ENCODE peak calls at places on chromosomes 6 and 20, in nine cellular contexts. One of them, this sample, is unnamed.
A peak's percentile ranks its signal among the peaks of the same experiment; 100 is the strongest.

GRCh38 chr6:308768-309167 is 16.5 kb downstream of the DUSP22 start:
- DNase-seq in naive B cell: no peak
- DNase-seq in stimulated activated CD8-positive, alpha-beta memory T cell treated with anti-CD3 and anti-CD28 coated beads, Interleukin-15, amount 100 ng/mL, for 1 hour: no peak
- DNase-seq in Right ventricle myocardium superior: peak; percentile 36
- DNase-seq in pancreas: no peak
- DNase-seq in GM03348: no peak
- DNase-seq in non-pigmented ciliary epithelial cell: no peak
- DNase-seq in lung microvascular endothelial cell: no peak
- DNase-seq in GM20000: no peak
- DNase-seq in this sample: no peak

GRCh38 chr6:106446287-106446885 is 85.9 kb downstream of the CRYBG1 start:
- DNase-seq in naive B cell: peak; percentile 18
- DNase-seq in stimulated activated CD8-positive, alpha-beta memory T cell treated with anti-CD3 and anti-CD28 coated beads, Interleukin-15, amount 100 ng/mL, for 1 hour: no peak
- DNase-seq in Right ventricle myocardium superior: no peak
- DNase-seq in pancreas: no peak
- DNase-seq in GM03348: no peak
- DNase-seq in non-pigmented ciliary epithelial cell: no peak
- DNase-seq in lung microvascular endothelial cell: peak; percentile 25
- DNase-seq in GM20000: peak; percentile 27
- DNase-seq in this sample: peak; percentile 5

GRCh38 chr20:43022568-43022967 is 167.1 kb downstream of the PTPRT start:
- DNase-seq in naive B cell: no peak
- DNase-seq in stimulated activated CD8-positive, alpha-beta memory T cell treated with anti-CD3 and anti-CD28 coated beads, Interleukin-15, amount 100 ng/mL, for 1 hour: no peak
- DNase-seq in Right ventricle myocardium superior: no peak
- DNase-seq in pancreas: no peak
- DNase-seq in GM03348: no peak
- DNase-seq in non-pigmented ciliary epithelial cell: no peak
- DNase-seq in lung microvascular endothelial cell: no peak
- DNase-seq in GM20000: no peak
- DNase-seq in this sample: no peak

GRCh38 chr6:5996701-5997419 is 9.9 kb downstream of the NRN1 start:
- DNase-seq in naive B cell: peak; percentile 11
- DNase-seq in stimulated activated CD8-positive, alpha-beta memory T cell treated with anti-CD3 and anti-CD28 coated beads, Interleukin-15, amount 100 ng/mL, for 1 hour: no peak
- DNase-seq in Right ventricle myocardium superior: peak; percentile 63
- DNase-seq in pancreas: no peak
- DNase-seq in GM03348: peak; percentile 77
- DNase-seq in non-pigmented ciliary epithelial cell: no peak
- DNase-seq in lung microvascular endothelial cell: peak; percentile 61
- DNase-seq in GM20000: peak; percentile 29
- DNase-seq in this sample: no peak

GRCh38 chr6:163688971-163689370 is 274.5 kb downstream of the QKI start:
- DNase-seq in naive B cell: no peak
- DNase-seq in stimulated activated CD8-positive, alpha-beta memory T cell treated with anti-CD3 and anti-CD28 coated beads, Interleukin-15, amount 100 ng/mL, for 1 hour: no peak
- DNase-seq in Right ventricle myocardium superior: no peak
- DNase-seq in pancreas: no peak
- DNase-seq in GM03348: no peak
- DNase-seq in non-pigmented ciliary epithelial cell: no peak
- DNase-seq in lung microvascular endothelial cell: no peak
- DNase-seq in GM20000: no peak
- DNase-seq in this sample: no peak

GRCh38 chr6:120077489-120077888 is 727.9 kb upstream of the MAN1A1 start:
- DNase-seq in naive B cell: no peak
- DNase-seq in stimulated activated CD8-positive, alpha-beta memory T cell treated with anti-CD3 and anti-CD28 coated beads, Interleukin-15, amount 100 ng/mL, for 1 hour: no peak
- DNase-seq in Right ventricle myocardium superior: no peak
- DNase-seq in pancreas: no peak
- DNase-seq in GM03348: peak; percentile 7
- DNase-seq in non-pigmented ciliary epithelial cell: no peak
- DNase-seq in lung microvascular endothelial cell: no peak
- DNase-seq in GM20000: no peak
- DNase-seq in this sample: no peak

GRCh38 chr6:39090036-39090435 is 24.9 kb downstream of the SAYSD1 start:
- DNase-seq in naive B cell: no peak
- DNase-seq in stimulated activated CD8-positive, alpha-beta memory T cell treated with anti-CD3 and anti-CD28 coated beads, Interleukin-15, amount 100 ng/mL, for 1 hour: no peak
- DNase-seq in Right ventricle myocardium superior: no peak
- DNase-seq in pancreas: no peak
- DNase-seq in GM03348: no peak
- DNase-seq in non-pigmented ciliary epithelial cell: no peak
- DNase-seq in lung microvascular endothelial cell: no peak
- DNase-seq in GM20000: no peak
- DNase-seq in this sample: no peak

GRCh38 chr20:37430778-37431460 is 85.0 kb downstream of the SRC start:
- DNase-seq in naive B cell: no peak
- DNase-seq in stimulated activated CD8-positive, alpha-beta memory T cell treated with anti-CD3 and anti-CD28 coated beads, Interleukin-15, amount 100 ng/mL, for 1 hour: no peak
- DNase-seq in Right ventricle myocardium superior: no peak
- DNase-seq in pancreas: no peak
- DNase-seq in GM03348: no peak
- DNase-seq in non-pigmented ciliary epithelial cell: no peak
- DNase-seq in lung microvascular endothelial cell: no peak
- DNase-seq in GM20000: no peak
- DNase-seq in this sample: no peak

GRCh38 chr6:134816780-134817179 is 133.1 kb downstream of the ALDH8A1 start:
- DNase-seq in naive B cell: no peak
- DNase-seq in stimulated activated CD8-positive, alpha-beta memory T cell treated with anti-CD3 and anti-CD28 coated beads, Interleukin-15, amount 100 ng/mL, for 1 hour: no peak
- DNase-seq in Right ventricle myocardium superior: no peak
- DNase-seq in pancreas: no peak
- DNase-seq in GM03348: no peak
- DNase-seq in non-pigmented ciliary epithelial cell: no peak
- DNase-seq in lung microvascular endothelial cell: peak; percentile 70
- DNase-seq in GM20000: no peak
- DNase-seq in this sample: no peak

GRCh38 chr6:76162811-76163210 is 90.3 kb upstream of the IMPG1 start:
- DNase-seq in naive B cell: no peak
- DNase-seq in stimulated activated CD8-positive, alpha-beta memory T cell treated with anti-CD3 and anti-CD28 coated beads, Interleukin-15, amount 100 ng/mL, for 1 hour: no peak
- DNase-seq in Right ventricle myocardium superior: no peak
- DNase-seq in pancreas: no peak
- DNase-seq in GM03348: no peak
- DNase-seq in non-pigmented ciliary epithelial cell: no peak
- DNase-seq in lung microvascular endothelial cell: no peak
- DNase-seq in GM20000: no peak
- DNase-seq in this sample: no peak

GRCh38 chr6:1379026-1379809 is 10.2 kb upstream of the FOXF2 start:
- DNase-seq in naive B cell: no peak
- DNase-seq in stimulated activated CD8-positive, alpha-beta memory T cell treated with anti-CD3 and anti-CD28 coated beads, Interleukin-15, amount 100 ng/mL, for 1 hour: no peak
- DNase-seq in Right ventricle myocardium superior: no peak
- DNase-seq in pancreas: no peak
- DNase-seq in GM03348: no peak
- DNase-seq in non-pigmented ciliary epithelial cell: no peak
- DNase-seq in lung microvascular endothelial cell: no peak
- DNase-seq in GM20000: peak; percentile 58
- DNase-seq in this sample: no peak

GRCh38 chr6:43823879-43824740 is 54.1 kb downstream of the VEGFA start:
- DNase-seq in naive B cell: no peak
- DNase-seq in stimulated activated CD8-positive, alpha-beta memory T cell treated with anti-CD3 and anti-CD28 coated beads, Interleukin-15, amount 100 ng/mL, for 1 hour: no peak
- DNase-seq in Right ventricle myocardium superior: no peak
- DNase-seq in pancreas: peak; percentile 88
- DNase-seq in GM03348: no peak
- DNase-seq in non-pigmented ciliary epithelial cell: no peak
- DNase-seq in lung microvascular endothelial cell: no peak
- DNase-seq in GM20000: peak; percentile 23
- DNase-seq in this sample: no peak

GRCh38 chr6:111417181-111417585 is 65.8 kb downstream of the REV3L start:
- DNase-seq in naive B cell: no peak
- DNase-seq in stimulated activated CD8-positive, alpha-beta memory T cell treated with anti-CD3 and anti-CD28 coated beads, Interleukin-15, amount 100 ng/mL, for 1 hour: no peak
- DNase-seq in Right ventricle myocardium superior: no peak
- DNase-seq in pancreas: no peak
- DNase-seq in GM03348: peak; percentile 25
- DNase-seq in non-pigmented ciliary epithelial cell: no peak
- DNase-seq in lung microvascular endothelial cell: peak; percentile 83
- DNase-seq in GM20000: no peak
- DNase-seq in this sample: peak; percentile 76

GRCh38 chr6:6534399-6534798 is 54.1 kb upstream of the LY86 start:
- DNase-seq in naive B cell: no peak
- DNase-seq in stimulated activated CD8-positive, alpha-beta memory T cell treated with anti-CD3 and anti-CD28 coated beads, Interleukin-15, amount 100 ng/mL, for 1 hour: no peak
- DNase-seq in Right ventricle myocardium superior: no peak
- DNase-seq in pancreas: no peak
- DNase-seq in GM03348: no peak
- DNase-seq in non-pigmented ciliary epithelial cell: no peak
- DNase-seq in lung microvascular endothelial cell: no peak
- DNase-seq in GM20000: no peak
- DNase-seq in this sample: no peak

GRCh38 chr20:12090920-12091319 is 173.2 kb downstream of the BTBD3 start:
- DNase-seq in naive B cell: no peak
- DNase-seq in stimulated activated CD8-positive, alpha-beta memory T cell treated with anti-CD3 and anti-CD28 coated beads, Interleukin-15, amount 100 ng/mL, for 1 hour: no peak
- DNase-seq in Right ventricle myocardium superior: no peak
- DNase-seq in pancreas: no peak
- DNase-seq in GM03348: no peak
- DNase-seq in non-pigmented ciliary epithelial cell: no peak
- DNase-seq in lung microvascular endothelial cell: no peak
- DNase-seq in GM20000: no peak
- DNase-seq in this sample: no peak

GRCh38 chr20:24698706-24699206 is 229.3 kb downstream of the SYNDIG1 start:
- DNase-seq in naive B cell: no peak
- DNase-seq in stimulated activated CD8-positive, alpha-beta memory T cell treated with anti-CD3 and anti-CD28 coated beads, Interleukin-15, amount 100 ng/mL, for 1 hour: no peak
- DNase-seq in Right ventricle myocardium superior: no peak
- DNase-seq in pancreas: no peak
- DNase-seq in GM03348: no peak
- DNase-seq in non-pigmented ciliary epithelial cell: no peak
- DNase-seq in lung microvascular endothelial cell: no peak
- DNase-seq in GM20000: no peak
- DNase-seq in this sample: no peak

GRCh38 chr6:24321538-24322162 is 36.2 kb downstream of the DCDC2 start:
- DNase-seq in naive B cell: no peak
- DNase-seq in stimulated activated CD8-positive, alpha-beta memory T cell treated with anti-CD3 and anti-CD28 coated beads, Interleukin-15, amount 100 ng/mL, for 1 hour: no peak
- DNase-seq in Right ventricle myocardium superior: no peak
- DNase-seq in pancreas: no peak
- DNase-seq in GM03348: no peak
- DNase-seq in non-pigmented ciliary epithelial cell: peak; percentile 37
- DNase-seq in lung microvascular endothelial cell: no peak
- DNase-seq in GM20000: no peak
- DNase-seq in this sample: no peak

GRCh38 chr6:158095031-158095430 is 73.0 kb downstream of the SERAC1 start:
- DNase-seq in naive B cell: no peak
- DNase-seq in stimulated activated CD8-positive, alpha-beta memory T cell treated with anti-CD3 and anti-CD28 coated beads, Interleukin-15, amount 100 ng/mL, for 1 hour: no peak
- DNase-seq in Right ventricle myocardium superior: no peak
- DNase-seq in pancreas: no peak
- DNase-seq in GM03348: no peak
- DNase-seq in non-pigmented ciliary epithelial cell: no peak
- DNase-seq in lung microvascular endothelial cell: no peak
- DNase-seq in GM20000: no peak
- DNase-seq in this sample: no peak

GRCh38 chr6:123570813-123571684 is 65.7 kb downstream of the TRDN start:
- DNase-seq in naive B cell: no peak
- DNase-seq in stimulated activated CD8-positive, alpha-beta memory T cell treated with anti-CD3 and anti-CD28 coated beads, Interleukin-15, amount 100 ng/mL, for 1 hour: no peak
- DNase-seq in Right ventricle myocardium superior: no peak
- DNase-seq in pancreas: no peak
- DNase-seq in GM03348: no peak
- DNase-seq in non-pigmented ciliary epithelial cell: no peak
- DNase-seq in lung microvascular endothelial cell: no peak
- DNase-seq in GM20000: no peak
- DNase-seq in this sample: no peak

GRCh38 chr6:54860739-54861138 is 14.2 kb downstream of the FAM83B start:
- DNase-seq in naive B cell: no peak
- DNase-seq in stimulated activated CD8-positive, alpha-beta memory T cell treated with anti-CD3 and anti-CD28 coated beads, Interleukin-15, amount 100 ng/mL, for 1 hour: no peak
- DNase-seq in Right ventricle myocardium superior: no peak
- DNase-seq in pancreas: no peak
- DNase-seq in GM03348: no peak
- DNase-seq in non-pigmented ciliary epithelial cell: peak; percentile 53
- DNase-seq in lung microvascular endothelial cell: no peak
- DNase-seq in GM20000: no peak
- DNase-seq in this sample: no peak

GRCh38 chr20:12882832-12883506 is 125.8 kb upstream of the SPTLC3 start:
- DNase-seq in naive B cell: no peak
- DNase-seq in stimulated activated CD8-positive, alpha-beta memory T cell treated with anti-CD3 and anti-CD28 coated beads, Interleukin-15, amount 100 ng/mL, for 1 hour: no peak
- DNase-seq in Right ventricle myocardium superior: no peak
- DNase-seq in pancreas: no peak
- DNase-seq in GM03348: peak; percentile 3
- DNase-seq in non-pigmented ciliary epithelial cell: peak; percentile 70
- DNase-seq in lung microvascular endothelial cell: no peak
- DNase-seq in GM20000: no peak
- DNase-seq in this sample: no peak

GRCh38 chr6:82959385-82959941 is 106.2 kb downstream of the UBE3D start:
- DNase-seq in naive B cell: no peak
- DNase-seq in stimulated activated CD8-positive, alpha-beta memory T cell treated with anti-CD3 and anti-CD28 coated beads, Interleukin-15, amount 100 ng/mL, for 1 hour: no peak
- DNase-seq in Right ventricle myocardium superior: no peak
- DNase-seq in pancreas: no peak
- DNase-seq in GM03348: peak; percentile 55
- DNase-seq in non-pigmented ciliary epithelial cell: no peak
- DNase-seq in lung microvascular endothelial cell: no peak
- DNase-seq in GM20000: no peak
- DNase-seq in this sample: no peak

GRCh38 chr6:4563877-4564276 is 212.3 kb upstream of the CDYL start:
- DNase-seq in naive B cell: no peak
- DNase-seq in stimulated activated CD8-positive, alpha-beta memory T cell treated with anti-CD3 and anti-CD28 coated beads, Interleukin-15, amount 100 ng/mL, for 1 hour: no peak
- DNase-seq in Right ventricle myocardium superior: no peak
- DNase-seq in pancreas: no peak
- DNase-seq in GM03348: no peak
- DNase-seq in non-pigmented ciliary epithelial cell: no peak
- DNase-seq in lung microvascular endothelial cell: no peak
- DNase-seq in GM20000: no peak
- DNase-seq in this sample: no peak

GRCh38 chr6:38262609-38263008 is 377.1 kb downstream of the BTBD9 start:
- DNase-seq in naive B cell: no peak
- DNase-seq in stimulated activated CD8-positive, alpha-beta memory T cell treated with anti-CD3 and anti-CD28 coated beads, Interleukin-15, amount 100 ng/mL, for 1 hour: no peak
- DNase-seq in Right ventricle myocardium superior: no peak
- DNase-seq in pancreas: no peak
- DNase-seq in GM03348: peak; percentile 44
- DNase-seq in non-pigmented ciliary epithelial cell: peak; percentile 61
- DNase-seq in lung microvascular endothelial cell: no peak
- DNase-seq in GM20000: no peak
- DNase-seq in this sample: no peak

GRCh38 chr20:64083380-64084208 is 604 bp downstream of the LKAAEAR1 start:
- DNase-seq in naive B cell: peak; percentile 66
- DNase-seq in stimulated activated CD8-positive, alpha-beta memory T cell treated with anti-CD3 and anti-CD28 coated beads, Interleukin-15, amount 100 ng/mL, for 1 hour: no peak
- DNase-seq in Right ventricle myocardium superior: peak; percentile 90
- DNase-seq in pancreas: peak; percentile 63
- DNase-seq in GM03348: peak; percentile 92
- DNase-seq in non-pigmented ciliary epithelial cell: no peak
- DNase-seq in lung microvascular endothelial cell: peak; percentile 89
- DNase-seq in GM20000: peak; percentile 88
- DNase-seq in this sample: peak; percentile 38

GRCh38 chr6:26240157-26240980 is 124.6 kb upstream of the BTN3A2 start:
- DNase-seq in naive B cell: peak; percentile 71
- DNase-seq in stimulated activated CD8-positive, alpha-beta memory T cell treated with anti-CD3 and anti-CD28 coated beads, Interleukin-15, amount 100 ng/mL, for 1 hour: no peak
- DNase-seq in Right ventricle myocardium superior: peak; percentile 42
- DNase-seq in pancreas: no peak
- DNase-seq in GM03348: peak; percentile 75
- DNase-seq in non-pigmented ciliary epithelial cell: no peak
- DNase-seq in lung microvascular endothelial cell: peak; percentile 42
- DNase-seq in GM20000: peak; percentile 60
- DNase-seq in this sample: no peak

GRCh38 chr20:14956026-14956425 is 618.6 kb upstream of the FLRT3 start:
- DNase-seq in naive B cell: no peak
- DNase-seq in stimulated activated CD8-positive, alpha-beta memory T cell treated with anti-CD3 and anti-CD28 coated beads, Interleukin-15, amount 100 ng/mL, for 1 hour: no peak
- DNase-seq in Right ventricle myocardium superior: no peak
- DNase-seq in pancreas: no peak
- DNase-seq in GM03348: no peak
- DNase-seq in non-pigmented ciliary epithelial cell: no peak
- DNase-seq in lung microvascular endothelial cell: no peak
- DNase-seq in GM20000: no peak
- DNase-seq in this sample: no peak

GRCh38 chr20:31675828-31676533 is 38.3 kb downstream of the COX4I2 start:
- DNase-seq in naive B cell: peak; percentile 23
- DNase-seq in stimulated activated CD8-positive, alpha-beta memory T cell treated with anti-CD3 and anti-CD28 coated beads, Interleukin-15, amount 100 ng/mL, for 1 hour: peak; percentile 43
- DNase-seq in Right ventricle myocardium superior: no peak
- DNase-seq in pancreas: no peak
- DNase-seq in GM03348: no peak
- DNase-seq in non-pigmented ciliary epithelial cell: no peak
- DNase-seq in lung microvascular endothelial cell: no peak
- DNase-seq in GM20000: peak; percentile 47
- DNase-seq in this sample: no peak